ENCODE peak calls at places on chromosomes 13 and 19, in seven cellular contexts. B is stimulated activated CD4-positive, alpha-beta T cell treated with anti-CD3 and anti-CD28 coated beads, Interleukin-12 subunit alpha, Interleukin-12 subunit beta, amount 100 ng/mL, for 48 hours; O is ecto neural progenitor cell; G is epithelial cell of prostate; C is fibroblast of lung; L is GDM1; X is EH. E is an unnamed sample.

GRCh38 chr19:31282346-31282745 is 66.9 kb downstream of the TSHZ3 start:
- DNase-seq in B (no peak), O (no peak), G (no peak), C (no peak), L (no peak), X (no peak), E (no peak)

GRCh38 chr19:53927745-53928144 is 18.7 kb downstream of the CACNG7 start:
- DNase-seq in B (no peak), O (peak), G (no peak), C (peak), L (peak), X (peak), E (peak)

GRCh38 chr13:31015207-31015606 is 82.8 kb downstream of the TEX26 start:
- DNase-seq in B (no peak), O (no peak), G (no peak), C (no peak), L (no peak), X (no peak), E (no peak)

GRCh38 chr19:5628919-5629481 is 6.1 kb downstream of the SAFB start:
- DNase-seq in B (no peak), O (no peak), G (no peak), C (no peak), L (peak), X (no peak), E (no peak)

GRCh38 chr13:113998781-113999617 is 25.1 kb upstream of the C13orf46 start:
- DNase-seq in B (no peak), O (no peak), G (no peak), C (no peak), L (no peak), X (no peak), E (no peak)

GRCh38 chr13:33174491-33174890 is 111.1 kb downstream of the STARD13 start:
- DNase-seq in B (no peak), O (no peak), G (no peak), C (no peak), L (no peak), X (no peak), E (no peak)

GRCh38 chr19:728011-728410 is 19.3 kb downstream of the PALM start:
- DNase-seq in B (no peak), O (no peak), G (no peak), C (peak), L (no peak), X (peak), E (no peak)

GRCh38 chr13:113207890-113208423 is 512 bp downstream of the PCID2 start:
- DNase-seq in B (no peak), O (peak), G (no peak), C (peak), L (no peak), X (peak), E (no peak)

GRCh38 chr19:45253396-45254027 is 2.4 kb downstream of the MARK4 start:
- DNase-seq in B (no peak), O (no peak), G (peak), C (no peak), L (no peak), X (peak), E (peak)

GRCh38 chr19:44607049-44607448 is 6.3 kb upstream of the IGSF23 start:
- DNase-seq in B (no peak), O (no peak), G (no peak), C (peak), L (peak), X (peak), E (no peak)

GRCh38 chr19:1470864-1471513 is 8.0 kb downstream of the C19orf25 start:
- DNase-seq in B (no peak), O (peak), G (no peak), C (no peak), L (no peak), X (peak), E (no peak)

GRCh38 chr13:112229445-112229844 is 146.7 kb upstream of the SPACA7 start:
- DNase-seq in B (no peak), O (no peak), G (no peak), C (no peak), L (no peak), X (no peak), E (no peak)

GRCh38 chr19:10695401-10696398 is 5.5 kb upstream of the QTRT1 start:
- DNase-seq in B (peak), O (peak), G (peak), C (peak), L (peak), X (peak), E (peak)

GRCh38 chr19:10769533-10770491 is 51.9 kb downstream of the DNM2 start:
- DNase-seq in B (no peak), O (no peak), G (no peak), C (peak), L (no peak), X (peak), E (no peak)

GRCh38 chr19:40411125-40411842 is 1.9 kb downstream of the PRX start:
- DNase-seq in B (no peak), O (no peak), G (no peak), C (no peak), L (peak), X (peak), E (no peak)

GRCh38 chr13:51688937-51689336 is 104.7 kb downstream of the WDFY2 start:
- DNase-seq in B (no peak), O (no peak), G (no peak), C (no peak), L (no peak), X (no peak), E (no peak)

GRCh38 chr19:9528757-9529336 is 9.6 kb downstream of the ZNF426 start:
- DNase-seq in B (no peak), O (no peak), G (no peak), C (peak), L (no peak), X (peak), E (no peak)

GRCh38 chr19:36084231-36085009 is 26.5 kb upstream of the OVOL3 start:
- DNase-seq in B (no peak), O (no peak), G (no peak), C (no peak), L (no peak), X (no peak), E (no peak)

GRCh38 chr13:59274958-59275727 is 888.6 kb downstream of the DIAPH3 start:
- DNase-seq in B (no peak), O (no peak), G (no peak), C (no peak), L (no peak), X (no peak), E (no peak)

GRCh38 chr19:1884291-1884718 is 991 bp downstream of the ABHD17A start:
- DNase-seq in B (no peak), O (no peak), G (no peak), C (no peak), L (no peak), X (no peak), E (no peak)

GRCh38 chr19:29667941-29668340 is 2.7 kb downstream of the PLEKHF1 start:
- DNase-seq in B (no peak), O (no peak), G (no peak), C (no peak), L (no peak), X (no peak), E (no peak)

GRCh38 chr19:57056972-57057371 is 62.8 kb upstream of the USP29 start:
- DNase-seq in B (no peak), O (no peak), G (no peak), C (peak), L (no peak), X (no peak), E (no peak)

GRCh38 chr19:44689290-44690130 is 9.4 kb upstream of the CEACAM16 start:
- DNase-seq in B (peak), O (peak), G (no peak), C (peak), L (peak), X (peak), E (no peak)

GRCh38 chr13:75803175-75803611 is 167.1 kb downstream of the LMO7 start:
- DNase-seq in B (no peak), O (no peak), G (no peak), C (no peak), L (no peak), X (no peak), E (no peak)

GRCh38 chr19:18785179-18786124 is 5.7 kb downstream of the COMP start:
- DNase-seq in B (peak), O (peak), G (no peak), C (peak), L (peak), X (peak), E (peak)

GRCh38 chr13:78139765-78140164 is 221.1 kb upstream of the EDNRB start:
- DNase-seq in B (no peak), O (no peak), G (no peak), C (no peak), L (no peak), X (no peak), E (no peak)

GRCh38 chr13:33642374-33643065 is 175.4 kb upstream of the RFC3 start:
- DNase-seq in B (no peak), O (no peak), G (no peak), C (peak), L (no peak), X (peak), E (peak)

GRCh38 chr19:50794074-50794777 is 4.0 kb downstream of the ACP4 start:
- DNase-seq in B (no peak), O (no peak), G (no peak), C (no peak), L (no peak), X (no peak), E (no peak)

GRCh38 chr19:50567882-50568281 is 353 bp downstream of the LRRC4B start:
- DNase-seq in B (no peak), O (no peak), G (no peak), C (no peak), L (no peak), X (no peak), E (no peak)

GRCh38 chr13:25886438-25887214 is 165.2 kb downstream of the SHISA2 start:
- DNase-seq in B (peak), O (no peak), G (peak), C (peak), L (no peak), X (peak), E (peak)

GRCh38 chr19:2278504-2279158 is 3.3 kb downstream of the PEAK3 start:
- DNase-seq in B (no peak), O (no peak), G (no peak), C (no peak), L (no peak), X (no peak), E (no peak)

GRCh38 chr19:5392476-5392875 is 51.9 kb upstream of the PTPRS start:
- DNase-seq in B (no peak), O (no peak), G (no peak), C (no peak), L (no peak), X (no peak), E (no peak)

GRCh38 chr19:35220315-35220921 is 8.1 kb downstream of the FAM187B start:
- DNase-seq in B (no peak), O (peak), G (no peak), C (no peak), L (no peak), X (no peak), E (no peak)